ENCODE peak calls at places on chromosome 10, in five cellular contexts. L is GM12878, Z is transverse colon, H is SK-N-SH, M is K562. J is an unnamed sample.

GRCh38 chr10:114694735-114695134 is 36.7 kb upstream of the ABLIM1 start:
- DNase-seq in L (no peak), Z (peak), H (peak), M (peak), J (no peak)

GRCh38 chr10:132802694-132803320 is 16.9 kb upstream of the NKX6-2 start:
- DNase-seq in L (no peak), Z (no peak), H (no peak), M (peak), J (no peak)

GRCh38 chr10:93337309-93337721 is 144.8 kb downstream of the MYOF start:
- DNase-seq in L (peak), Z (no peak), H (no peak), M (no peak), J (no peak)

GRCh38 chr10:32379314-32379949 is 32.5 kb upstream of the EPC1 start:
- DNase-seq in L (no peak), Z (no peak), H (peak), M (peak), J (no peak)

GRCh38 chr10:126911301-126911700 is 6.1 kb downstream of the DOCK1 start:
- DNase-seq in L (no peak), Z (no peak), H (no peak), M (no peak), J (no peak)

GRCh38 chr10:38156416-38157269 is 62.5 kb downstream of the ZNF37A start:
- DNase-seq in L (no peak), Z (no peak), H (peak), M (no peak), J (no peak)

GRCh38 chr10:72243822-72244437 is 27.9 kb upstream of the ASCC1 start:
- DNase-seq in L (no peak), Z (peak), H (no peak), M (peak), J (peak)

GRCh38 chr10:19111501-19112267 is 63.1 kb downstream of the MALRD1 start:
- DNase-seq in L (no peak), Z (no peak), H (peak), M (no peak), J (no peak)

GRCh38 chr10:58373446-58373834 is 11.8 kb upstream of the TFAM start:
- DNase-seq in L (no peak), Z (no peak), H (no peak), M (no peak), J (no peak)

GRCh38 chr10:24889636-24890035 is 62.8 kb downstream of the PRTFDC1 start:
- DNase-seq in L (no peak), Z (no peak), H (no peak), M (no peak), J (no peak)

GRCh38 chr10:48199580-48200377 is 74.7 kb downstream of the FRMPD2 start:
- DNase-seq in L (no peak), Z (no peak), H (no peak), M (no peak), J (no peak)

GRCh38 chr10:47357131-47357582 is 9.0 kb downstream of the RBP3 start:
- DNase-seq in L (no peak), Z (no peak), H (no peak), M (no peak), J (no peak)

GRCh38 chr10:11846542-11846941 is 23.4 kb downstream of the PROSER2 start:
- DNase-seq in L (no peak), Z (no peak), H (no peak), M (no peak), J (no peak)

GRCh38 chr10:201328-201771 is 66.1 kb downstream of the ZMYND11 start:
- DNase-seq in L (no peak), Z (no peak), H (no peak), M (no peak), J (no peak)

GRCh38 chr10:124860426-124860825 is 58.8 kb downstream of the ABRAXAS2 start:
- DNase-seq in L (no peak), Z (no peak), H (no peak), M (no peak), J (no peak)

GRCh38 chr10:14822879-14823755 is 14.7 kb downstream of the CDNF start:
- DNase-seq in L (no peak), Z (peak), H (peak), M (peak), J (no peak)

GRCh38 chr10:114615600-114616007 is 42.5 kb downstream of the ABLIM1 start:
- DNase-seq in L (no peak), Z (no peak), H (no peak), M (no peak), J (no peak)

GRCh38 chr10:19930936-19931859 is 115.0 kb downstream of the PLXDC2 start:
- DNase-seq in L (no peak), Z (peak), H (peak), M (no peak), J (no peak)

GRCh38 chr10:36172054-36172531 is 530.0 kb upstream of the FZD8 start:
- DNase-seq in L (no peak), Z (no peak), H (no peak), M (no peak), J (no peak)

GRCh38 chr10:103519798-103520197 is 26.3 kb downstream of the NEURL1 start:
- DNase-seq in L (no peak), Z (no peak), H (no peak), M (no peak), J (no peak)

GRCh38 chr10:58299580-58299979 is 30.6 kb downstream of the CISD1 start:
- DNase-seq in L (no peak), Z (peak), H (peak), M (peak), J (no peak)

GRCh38 chr10:116848912-116849270 is 408 bp upstream of the ENO4 start:
- DNase-seq in L (no peak), Z (no peak), H (no peak), M (no peak), J (no peak)

GRCh38 chr10:113069595-113069994 is 119.5 kb downstream of the TCF7L2 start:
- DNase-seq in L (no peak), Z (no peak), H (no peak), M (no peak), J (no peak)

GRCh38 chr10:124205432-124205831 is 112.0 kb upstream of the CHST15 start:
- DNase-seq in L (no peak), Z (no peak), H (no peak), M (no peak), J (no peak)

GRCh38 chr10:101512741-101513140 is 75.3 kb downstream of the POLL start:
- DNase-seq in L (no peak), Z (no peak), H (no peak), M (no peak), J (no peak)

GRCh38 chr10:78164687-78165086 is 131.0 kb downstream of the RPS24 start:
- DNase-seq in L (no peak), Z (no peak), H (no peak), M (no peak), J (no peak)

GRCh38 chr10:79221110-79222051 is 125.9 kb upstream of the PPIF start:
- DNase-seq in L (no peak), Z (peak), H (peak), M (peak), J (no peak)

GRCh38 chr10:22427101-22427500 is 81.8 kb downstream of the SPAG6 start:
- DNase-seq in L (no peak), Z (no peak), H (no peak), M (peak), J (no peak)

GRCh38 chr10:94049911-94050310 is 56.2 kb downstream of the PLCE1 start:
- DNase-seq in L (no peak), Z (no peak), H (no peak), M (no peak), J (no peak)

GRCh38 chr10:79331709-79332108 is 15.6 kb upstream of the PPIF start:
- DNase-seq in L (peak), Z (no peak), H (no peak), M (peak), J (no peak)

GRCh38 chr10:75211007-75211735 is 575 bp downstream of the VDAC2 start:
- DNase-seq in L (no peak), Z (peak), H (peak), M (peak), J (no peak)

GRCh38 chr10:18231480-18231879 is 91.3 kb downstream of the CACNB2 start:
- DNase-seq in L (no peak), Z (no peak), H (no peak), M (no peak), J (peak)

GRCh38 chr10:72728462-72728861 is 36.5 kb downstream of the MCU start:
- DNase-seq in L (no peak), Z (no peak), H (no peak), M (peak), J (no peak)

GRCh38 chr10:78964952-78965633 is 103.7 kb upstream of the ZMIZ1 start:
- DNase-seq in L (no peak), Z (no peak), H (peak), M (peak), J (no peak)

GRCh38 chr10:62057359-62057758 is 155.9 kb downstream of the ARID5B start:
- DNase-seq in L (no peak), Z (no peak), H (no peak), M (peak), J (no peak)
- TF ChIP-seq POLR2AphosphoS5 in L (no peak), Z (peak), H (no peak), M (no peak), J (no peak)

DNA sequence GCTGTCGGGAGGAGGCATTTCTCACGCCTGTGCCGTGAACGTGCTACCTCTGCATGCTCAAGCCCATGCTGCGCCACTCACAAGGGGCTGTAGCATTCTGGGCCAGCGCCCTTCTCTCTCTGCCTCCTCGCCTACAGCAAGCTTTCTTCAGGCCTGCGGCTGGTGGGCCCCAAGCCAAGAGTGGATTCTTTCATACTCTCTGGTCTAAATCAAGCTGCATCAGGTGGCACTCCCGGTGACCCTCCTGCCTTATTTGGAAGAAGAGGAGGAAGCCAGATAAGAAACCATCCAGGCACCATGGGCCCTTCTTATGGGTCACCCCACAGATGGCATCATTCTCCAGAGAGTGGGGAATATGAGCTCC is 86.7 kb upstream of the DUSP5 start:
- DNase-seq in L (no peak), Z (no peak), H (no peak), M (no peak), J (no peak)
- TF ChIP-seq EP300 in L (no peak), Z (no peak), H (no peak), M (no peak), J (no peak)

DNA sequence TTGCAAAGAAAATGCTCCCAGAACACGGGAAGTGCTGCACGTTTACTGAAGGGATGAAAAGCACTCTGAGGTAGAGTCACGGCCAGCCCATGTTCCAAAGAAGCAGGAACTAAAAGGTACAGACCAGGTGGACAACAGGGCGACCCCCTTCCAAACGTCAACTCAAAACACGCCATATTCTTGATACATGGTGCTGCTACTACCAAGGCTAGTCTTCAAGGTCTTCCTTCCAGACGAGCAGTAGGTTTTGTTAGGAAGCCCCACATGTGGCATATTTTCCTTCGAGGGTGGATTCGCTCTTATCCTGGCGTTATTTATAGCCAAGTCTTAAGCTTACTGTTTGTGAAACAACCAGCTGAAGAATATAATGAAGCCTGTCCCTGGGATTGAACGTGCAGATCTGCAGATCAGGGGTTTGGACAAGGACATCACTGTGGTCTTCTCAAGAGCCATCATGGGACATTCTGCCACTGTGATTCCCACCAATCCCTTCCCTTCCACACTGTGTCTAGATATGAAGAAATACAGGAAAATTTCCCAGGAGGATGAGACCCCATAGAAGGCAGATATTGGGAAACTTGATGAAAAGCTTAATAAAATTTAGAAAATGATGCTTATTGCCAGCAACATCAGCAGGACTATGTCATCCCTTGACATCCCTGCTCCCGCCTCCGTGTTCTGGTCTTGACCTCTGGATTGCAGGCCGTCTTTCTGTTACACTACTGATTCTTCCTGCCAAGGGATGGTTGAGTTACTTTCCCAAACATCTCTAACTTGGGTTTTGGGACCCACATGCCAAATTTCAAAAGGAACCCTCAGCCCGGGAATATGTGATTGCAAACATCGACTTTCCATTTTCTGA is 734.4 kb downstream of the PARD3 start:
- DNase-seq in L (no peak), Z (no peak), H (no peak), M (no peak), J (peak)
- TF ChIP-seq POLR2AphosphoS5 in L (no peak), Z (peak), H (no peak), M (no peak), J (peak)

DNA sequence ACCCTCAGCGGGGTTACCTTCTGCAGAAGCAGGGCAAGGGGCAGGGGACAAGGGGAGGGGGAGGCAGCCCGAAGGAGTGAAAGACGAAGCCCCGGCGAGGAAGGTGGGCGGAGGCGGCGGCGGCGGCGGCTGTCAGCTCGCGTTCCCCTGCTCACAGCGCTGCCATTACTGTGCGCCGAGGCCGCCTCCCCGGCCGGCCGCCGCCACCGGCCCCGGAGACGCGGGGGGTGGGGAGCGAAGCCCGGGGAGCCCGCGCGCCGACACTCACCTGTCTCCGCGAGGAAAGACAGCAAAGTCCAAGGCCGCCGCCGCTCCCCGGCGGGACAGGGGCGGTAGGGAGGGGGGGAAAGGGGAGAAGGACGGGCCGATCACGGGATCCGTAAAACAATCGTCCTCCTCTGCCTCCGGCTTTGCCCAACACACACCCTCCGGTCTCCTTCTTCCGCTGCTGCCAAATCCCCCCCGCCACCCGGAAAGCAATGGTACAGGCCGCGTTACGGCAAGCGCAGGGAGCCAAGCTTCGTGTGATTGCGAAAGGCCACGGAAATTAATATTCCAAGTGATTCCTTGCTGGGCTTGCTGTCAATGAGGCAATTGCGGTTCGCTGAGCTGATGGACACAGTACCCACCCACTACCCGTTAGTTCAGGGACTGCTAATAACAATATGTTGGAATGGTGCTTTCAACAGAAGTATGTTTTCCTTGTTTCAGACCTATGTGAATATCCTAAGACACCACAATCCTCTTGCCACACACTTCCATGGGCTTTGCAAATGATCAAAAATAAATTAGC is at the start of gene CUL2:
- DNase-seq in L (peak), Z (peak), H (peak), M (peak), J (peak)
- TF ChIP-seq EP300 in L (no peak), Z (no peak), H (no peak), M (peak), J (no peak)

DNA sequence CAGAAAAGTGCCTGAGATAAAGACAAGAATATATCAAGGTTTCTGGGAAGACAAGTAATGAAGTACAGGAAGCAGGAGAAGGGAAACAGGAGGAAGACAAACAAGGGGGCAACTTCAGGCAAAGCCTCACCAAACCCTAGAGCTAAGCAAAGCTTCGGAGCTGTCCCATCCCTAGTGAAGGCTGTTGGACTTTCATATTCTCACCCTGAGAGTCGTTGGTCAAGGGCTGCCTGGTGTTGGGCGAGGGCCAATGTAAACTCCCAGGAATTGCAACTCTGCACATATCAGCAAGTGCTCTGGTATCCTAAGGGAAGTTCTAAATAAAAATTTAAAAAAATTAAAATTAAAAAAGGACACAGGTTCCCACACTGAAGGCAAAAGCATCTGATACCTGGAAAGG is 304.6 kb downstream of the WDR11 start:
- DNase-seq in L (no peak), Z (peak), H (no peak), M (no peak), J (no peak)
- TF ChIP-seq POLR2AphosphoS5 in L (no peak), Z (no peak), H (no peak), M (no peak), J (no peak)

GRCh38 chr10:16768702-16769101 is 48.5 kb downstream of the RSU1 start:
- DNase-seq in L (no peak), Z (no peak), H (no peak), M (no peak), J (no peak)

GRCh38 chr10:16770646-16771045 is 46.6 kb downstream of the RSU1 start:
- DNase-seq in L (no peak), Z (no peak), H (no peak), M (no peak), J (no peak)

GRCh38 chr10:16761300-16761699 is 55.9 kb downstream of the RSU1 start:
- DNase-seq in L (no peak), Z (no peak), H (no peak), M (no peak), J (no peak)

GRCh38 chr10:16770141-16770540 is 47.1 kb downstream of the RSU1 start:
- DNase-seq in L (no peak), Z (no peak), H (no peak), M (no peak), J (no peak)

DNA sequence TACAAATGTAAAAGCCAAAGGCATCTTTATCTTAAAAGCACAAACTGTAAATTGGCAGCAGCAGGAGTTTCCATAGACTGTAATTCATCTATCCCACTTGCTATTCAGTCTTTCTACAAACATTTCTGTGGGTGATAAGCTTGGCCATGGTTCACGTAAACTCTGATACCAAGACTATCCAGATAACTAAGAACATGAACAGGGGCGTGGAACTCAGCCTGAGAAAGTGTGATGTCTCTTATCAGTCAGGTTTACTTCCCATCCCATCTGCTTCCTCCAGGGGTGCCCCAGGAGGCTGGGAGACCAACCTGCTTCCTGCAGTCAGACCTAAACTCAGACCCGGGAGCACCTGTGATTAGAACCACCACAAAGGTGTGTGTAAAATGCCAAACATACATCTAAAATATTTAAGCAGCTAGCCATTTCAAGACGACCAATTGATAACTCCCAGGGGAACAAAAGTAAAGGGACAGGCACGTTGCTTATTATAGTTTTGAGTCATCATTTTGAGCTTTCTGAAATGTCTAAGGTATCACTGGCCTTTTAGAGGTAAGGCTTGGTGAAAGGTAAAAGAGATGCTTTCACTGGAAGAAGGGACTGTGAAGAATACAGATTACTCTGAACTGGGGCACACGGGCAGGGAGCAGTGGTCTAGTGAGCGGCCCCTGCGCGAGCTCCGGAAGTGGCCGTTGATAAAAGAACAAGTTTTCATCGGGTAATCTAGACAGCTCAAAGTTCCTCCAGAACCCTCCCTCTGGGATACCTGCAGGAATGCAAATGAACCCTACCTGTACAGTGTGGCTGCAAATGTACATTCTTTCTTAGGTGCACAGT is 51.5 kb downstream of the RSU1 start:
- DNase-seq in L (no peak), Z (no peak), H (no peak), M (peak), J (peak)
- TF ChIP-seq EP300 in L (no peak), Z (no peak), H (no peak), M (no peak), J (no peak)

J was measured in esophagus muscularis mucosa.